ENCODE peak calls at places on chromosomes 1 and 21, in four cellular contexts. D is EL, C is GM23338, H is iPS-NIHi11. G is an unnamed sample.

GRCh38 chr1:27356628-27357280 is 10.0 kb downstream of the MAP3K6 start:
- DNase-seq in C (peak), H (no peak), D (no peak), G (no peak)

GRCh38 chr1:172431721-172432192 is 11.3 kb downstream of the C1orf105 start:
- DNase-seq in H (no peak), C (peak), D (no peak), G (no peak)

GRCh38 chr1:83641206-83641658 is 357.7 kb downstream of the TTLL7 start:
- DNase-seq in D (peak), H (peak), C (peak), G (peak)

GRCh38 chr1:156663178-156663577 is 14.0 kb downstream of the NES start:
- DNase-seq in H (no peak), D (peak), C (no peak), G (no peak)

GRCh38 chr1:40036574-40036973 is 4.0 kb upstream of the CAP1 start:
- DNase-seq in C (no peak), D (peak), H (no peak), G (no peak)

GRCh38 chr1:30899577-30900389 is 8.8 kb downstream of the SDC3 start:
- DNase-seq in D (no peak), C (no peak), H (no peak), G (no peak)

GRCh38 chr1:107430540-107431228 is 289.8 kb downstream of the NTNG1 start:
- DNase-seq in D (peak), C (peak), H (peak), G (peak)

GRCh38 chr1:20760322-20760721 is 26.8 kb downstream of the HP1BP3 start:
- DNase-seq in H (no peak), D (no peak), C (no peak), G (no peak)

GRCh38 chr21:46477765-46478164 is 19.1 kb downstream of the DIP2A start:
- DNase-seq in H (no peak), D (no peak), C (no peak), G (no peak)

GRCh38 chr1:39106949-39107740 is 81.0 kb downstream of the NDUFS5 start:
- DNase-seq in D (no peak), H (peak), C (peak), G (peak)

GRCh38 chr1:225766967-225767413 is 10.6 kb upstream of the SRP9 start:
- DNase-seq in C (no peak), D (peak), H (no peak), G (no peak)

GRCh38 chr1:164733070-164733469 is 174.1 kb downstream of the PBX1 start:
- DNase-seq in C (no peak), H (no peak), D (peak), G (no peak)

GRCh38 chr1:234999513-234999940 is 129.1 kb downstream of the TOMM20 start:
- DNase-seq in D (no peak), H (no peak), C (no peak), G (no peak)

GRCh38 chr1:8412183-8412831 is 94.4 kb downstream of the SLC45A1 start:
- DNase-seq in C (no peak), H (no peak), D (peak), G (no peak)

GRCh38 chr1:39564340-39564739 is 12.2 kb downstream of the PABPC4 start:
- DNase-seq in D (no peak), C (no peak), H (no peak), G (no peak)

GRCh38 chr1:48617227-48617626 is 145.2 kb upstream of the SPATA6 start:
- DNase-seq in D (peak), H (no peak), C (no peak), G (no peak)

GRCh38 chr1:191963286-191963685 is 195.0 kb upstream of the RGS18 start:
- DNase-seq in H (no peak), D (peak), C (no peak), G (no peak)

GRCh38 chr1:1305300-1306069 is 2.2 kb downstream of the ACAP3 start:
- DNase-seq in D (peak), H (no peak), C (no peak), G (no peak)

GRCh38 chr1:44820328-44820944 is 12.1 kb downstream of the BTBD19 start:
- DNase-seq in C (no peak), H (no peak), D (no peak), G (no peak)

GRCh38 chr21:28283652-28284490 is 708.8 kb downstream of the LTN1 start:
- DNase-seq in D (peak), H (no peak), C (no peak), G (no peak)

GRCh38 chr1:240190881-240191385 is 99.2 kb downstream of the FMN2 start:
- DNase-seq in H (no peak), C (peak), D (peak), G (peak)

GRCh38 chr1:17924578-17924977 is 169.4 kb downstream of the ACTL8 start:
- DNase-seq in C (no peak), H (no peak), D (no peak), G (no peak)

GRCh38 chr1:48405400-48405799 is 66.6 kb downstream of the SPATA6 start:
- DNase-seq in H (no peak), D (no peak), C (no peak), G (no peak)

GRCh38 chr1:209625205-209625549 is 27.0 kb downstream of the LAMB3 start:
- DNase-seq in D (peak), C (no peak), H (no peak), G (no peak)

GRCh38 chr1:181390350-181391080 is 92.8 kb upstream of the CACNA1E start:
- DNase-seq in D (no peak), H (no peak), C (no peak), G (no peak)

GRCh38 chr1:55839221-55839620 is 624.1 kb upstream of the USP24 start:
- DNase-seq in H (no peak), D (no peak), C (no peak), G (no peak)

GRCh38 chr21:16258834-16259611 is 529.2 kb downstream of the USP25 start:
- DNase-seq in C (no peak), H (no peak), D (no peak), G (peak)

GRCh38 chr1:27574871-27575831 is 28.8 kb downstream of the AHDC1 start:
- DNase-seq in H (peak), C (peak), D (peak), G (peak)

GRCh38 chr1:158068918-158069317 is 75.5 kb downstream of the KIRREL1 start:
- DNase-seq in D (no peak), C (no peak), H (no peak), G (peak)

GRCh38 chr1:152048641-152048970 is 11.8 kb upstream of the S100A11 start:
- DNase-seq in C (no peak), D (no peak), H (no peak), G (no peak)

GRCh38 chr1:172270605-172271004 is 149.9 kb upstream of the C1orf105 start:
- DNase-seq in H (no peak), C (no peak), D (no peak), G (no peak)

GRCh38 chr1:155079487-155080249 is 1.0 kb downstream of the EFNA3 start:
- DNase-seq in D (no peak), H (peak), C (no peak), G (peak)

GRCh38 chr1:156122519-156123355 is 8.2 kb downstream of the LMNA start:
- DNase-seq in D (peak), C (no peak), H (no peak), G (no peak)

GRCh38 chr1:30412241-30413110 is 310.9 kb downstream of the MATN1 start:
- DNase-seq in H (no peak), C (no peak), D (peak), G (no peak)

GRCh38 chr1:38693759-38694158 is 165.8 kb downstream of the RRAGC start:
- DNase-seq in D (no peak), C (no peak), H (no peak), G (no peak)

GRCh38 chr1:237171564-237172485 is 129.8 kb downstream of the RYR2 start:
- DNase-seq in C (no peak), H (no peak), D (no peak), G (peak)

GRCh38 chr1:224045556-224045955 is 68.4 kb upstream of the FBXO28 start:
- DNase-seq in C (peak), H (no peak), D (no peak), G (no peak)

G was measured in retina.